ENCODE peak calls at places on chromosomes 4 and X, in four cellular contexts. One of them, this sample, is unnamed.

GRCh38 chrX:1355131-1355799 is 18.7 kb downstream of the IL3RA start:
- DNase-seq in HepG2: no peak
- DNase-seq in GM12878: no peak
- DNase-seq in K562: no peak
- DNase-seq in this sample: peak

GRCh38 chrX:129622757-129623301 is 31.9 kb downstream of the APLN start:
- DNase-seq in GM12878: no peak
- DNase-seq in HepG2: no peak
- DNase-seq in K562: no peak
- DNase-seq in this sample: peak

GRCh38 chr4:15374697-15375096 is 53.1 kb upstream of the C1QTNF7 start:
- DNase-seq in K562: no peak
- DNase-seq in GM12878: no peak
- DNase-seq in HepG2: no peak
- DNase-seq in this sample: no peak

GRCh38 chrX:80578518-80579105 is 158.4 kb downstream of the TENT5D start:
- DNase-seq in HepG2: peak
- DNase-seq in GM12878: no peak
- DNase-seq in K562: peak
- DNase-seq in this sample: no peak

GRCh38 chrX:87236836-87237235 is 280.8 kb upstream of the KLHL4 start:
- DNase-seq in K562: no peak
- DNase-seq in HepG2: no peak
- DNase-seq in GM12878: no peak
- DNase-seq in this sample: no peak

GRCh38 chr4:141462361-141462760 is 174.0 kb upstream of the IL15 start:
- DNase-seq in K562: no peak
- DNase-seq in GM12878: no peak
- DNase-seq in HepG2: no peak
- DNase-seq in this sample: no peak

GRCh38 chr4:78477276-78477675 is 74.3 kb upstream of the ANXA3 start:
- DNase-seq in HepG2: no peak
- DNase-seq in K562: no peak
- DNase-seq in GM12878: no peak
- DNase-seq in this sample: no peak

GRCh38 chr4:172851534-172851933 is 317.1 kb upstream of the GALNT7 start:
- DNase-seq in HepG2: no peak
- DNase-seq in K562: no peak
- DNase-seq in GM12878: no peak
- DNase-seq in this sample: no peak

GRCh38 chr4:6275898-6276563 is 6.4 kb downstream of the WFS1 start:
- DNase-seq in K562: no peak
- DNase-seq in HepG2: peak
- DNase-seq in GM12878: no peak
- DNase-seq in this sample: no peak

GRCh38 chr4:88138561-88138960 is 19.9 kb downstream of the ABCG2 start:
- DNase-seq in K562: no peak
- DNase-seq in GM12878: no peak
- DNase-seq in HepG2: no peak
- DNase-seq in this sample: no peak

GRCh38 chrX:112889400-112889799 is 48.8 kb upstream of the AMOT start:
- DNase-seq in K562: no peak
- DNase-seq in HepG2: no peak
- DNase-seq in GM12878: no peak
- DNase-seq in this sample: no peak

GRCh38 chr4:89704651-89705395 is 132.1 kb downstream of the SNCA start:
- DNase-seq in GM12878: no peak
- DNase-seq in K562: no peak
- DNase-seq in HepG2: no peak
- DNase-seq in this sample: no peak

DNA sequence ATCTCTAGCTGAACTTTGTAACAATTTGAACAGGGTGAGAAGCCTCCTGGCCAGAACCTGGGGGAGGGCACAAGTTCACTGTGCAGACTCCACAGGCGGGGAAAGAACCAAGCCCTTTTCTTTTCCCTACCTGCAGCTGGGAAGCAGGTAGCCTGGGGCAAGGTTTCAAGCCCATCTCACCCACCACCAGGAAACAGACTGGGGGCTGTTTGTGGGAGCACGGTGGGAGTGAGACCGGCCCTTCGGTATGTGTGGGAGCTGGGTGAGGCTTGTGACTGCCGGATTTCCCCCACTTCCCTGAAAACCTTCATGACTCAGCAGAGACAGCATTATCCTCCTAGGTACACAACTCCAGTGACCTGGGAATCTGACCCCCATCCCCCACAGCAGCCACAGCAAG is 211.7 kb downstream of the ZNF674 start:
- DNase-seq in GM12878: no peak
- DNase-seq in HepG2: no peak
- DNase-seq in K562: no peak
- DNase-seq in this sample: no peak
- TF ChIP-seq TCF7 in GM12878: no peak
- TF ChIP-seq TCF7 in HepG2: no peak
- TF ChIP-seq TCF7 in K562: no peak
- TF ChIP-seq TCF7 in this sample: no peak

GRCh38 chr4:66275381-66276060 is 605.2 kb upstream of the EPHA5 start:
- DNase-seq in HepG2: no peak
- DNase-seq in GM12878: no peak
- DNase-seq in K562: no peak
- DNase-seq in this sample: no peak
- TF ChIP-seq ATF3 in HepG2: no peak
- TF ChIP-seq ATF3 in GM12878: no peak
- TF ChIP-seq ATF3 in K562: no peak
- TF ChIP-seq ATF3 in this sample: no peak

DNA sequence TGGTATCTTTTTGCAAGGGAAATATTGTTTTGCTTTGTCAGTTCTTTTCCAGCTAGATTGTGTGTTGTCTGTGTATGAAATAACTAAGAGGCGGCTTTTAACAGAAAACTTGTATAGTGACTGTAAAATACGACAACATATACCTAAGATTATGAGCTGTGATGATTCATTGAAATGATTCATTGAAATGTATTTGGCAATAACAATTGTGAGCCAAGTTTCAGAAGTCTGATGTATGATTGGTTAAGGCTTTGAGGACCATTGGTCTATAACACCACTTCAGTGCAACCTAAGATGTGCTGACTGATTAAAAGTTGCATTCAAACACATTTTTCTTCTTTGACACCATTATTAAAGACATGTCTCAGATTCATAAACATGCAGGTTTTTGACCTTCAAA is 76.6 kb downstream of the PTPN13 start:
- DNase-seq in HepG2: no peak
- DNase-seq in K562: no peak
- DNase-seq in GM12878: no peak
- DNase-seq in this sample: no peak
- TF ChIP-seq TCF7 in HepG2: no peak
- TF ChIP-seq TCF7 in K562: no peak
- TF ChIP-seq TCF7 in GM12878: no peak
- TF ChIP-seq TCF7 in this sample: no peak

GRCh38 chr4:145154573-145154972 is 25.8 kb downstream of the OTUD4 start:
- DNase-seq in K562: no peak
- DNase-seq in HepG2: peak
- DNase-seq in GM12878: no peak
- DNase-seq in this sample: no peak
- TF ChIP-seq ATF3 in K562: no peak
- TF ChIP-seq ATF3 in HepG2: no peak
- TF ChIP-seq ATF3 in GM12878: no peak
- TF ChIP-seq ATF3 in this sample: no peak

DNA sequence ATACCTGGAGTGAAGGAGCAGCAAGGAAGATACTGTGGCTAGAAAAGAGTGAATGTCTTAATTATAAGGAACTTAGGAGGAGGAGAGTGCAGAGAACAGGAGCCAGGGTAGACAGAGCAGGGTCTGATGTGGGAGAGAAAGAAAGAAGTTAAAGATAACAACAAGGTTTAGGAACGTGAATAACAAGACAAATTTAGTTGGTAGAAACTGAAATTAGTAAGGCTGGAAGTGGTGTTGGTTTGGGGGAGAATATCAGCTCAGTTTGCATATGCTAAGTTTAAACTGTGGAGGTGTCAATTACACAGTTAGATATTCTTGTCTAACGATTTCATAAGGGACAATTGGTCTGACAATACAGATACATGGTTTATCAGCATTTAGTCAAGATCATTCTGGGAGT is 1123.7 kb upstream of the PABPC4L start:
- DNase-seq in K562: no peak
- DNase-seq in HepG2: no peak
- DNase-seq in GM12878: no peak
- DNase-seq in this sample: no peak
- TF ChIP-seq TCF7 in K562: no peak
- TF ChIP-seq TCF7 in HepG2: no peak
- TF ChIP-seq TCF7 in GM12878: no peak
- TF ChIP-seq TCF7 in this sample: no peak

DNA sequence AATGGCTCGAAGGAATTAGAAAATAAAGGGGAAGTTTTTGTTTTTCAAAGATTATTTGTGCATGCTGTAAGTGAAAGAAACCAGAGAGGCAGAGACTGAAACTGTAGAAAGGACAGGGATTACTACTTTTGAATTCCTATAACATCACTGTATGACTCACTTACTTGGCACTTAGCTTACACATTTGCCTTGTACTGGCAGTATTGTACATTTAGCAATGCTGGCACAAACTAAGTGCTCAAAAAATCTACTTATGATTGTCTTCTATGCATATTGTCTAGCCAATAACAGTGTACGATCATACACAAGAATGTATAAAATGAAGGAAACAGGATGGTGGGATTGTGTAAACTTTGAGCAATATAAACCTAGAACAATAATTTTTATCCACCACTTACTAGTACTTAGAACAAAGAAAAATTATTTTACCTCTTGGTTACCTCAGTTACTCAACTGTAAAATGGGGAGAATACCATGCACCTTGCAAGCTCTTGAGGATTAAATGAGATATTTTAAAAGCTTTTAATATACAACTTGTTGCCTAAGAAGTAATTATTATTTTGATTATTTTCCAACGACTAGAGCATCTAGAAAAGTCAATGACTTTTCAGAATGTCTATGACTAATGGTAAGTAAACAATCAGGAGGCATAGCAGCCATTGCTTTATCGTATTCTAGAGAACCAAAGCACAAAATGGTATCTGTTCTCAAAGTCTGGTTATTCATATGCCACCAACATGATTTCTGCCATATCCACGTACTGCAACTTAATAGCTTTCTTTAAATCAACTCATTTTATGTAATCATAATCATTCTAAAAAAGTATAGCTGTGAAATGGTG is 4.7 kb downstream of the FAM120C start:
- DNase-seq in HepG2: peak
- DNase-seq in GM12878: no peak
- DNase-seq in K562: no peak
- DNase-seq in this sample: no peak
- TF ChIP-seq ATF3 in HepG2: no peak
- TF ChIP-seq ATF3 in GM12878: no peak
- TF ChIP-seq ATF3 in K562: no peak
- TF ChIP-seq ATF3 in this sample: no peak

GRCh38 chr4:183441276-183441675 is 3.2 kb upstream of the CDKN2AIP start:
- DNase-seq in GM12878: no peak
- DNase-seq in HepG2: no peak
- DNase-seq in K562: no peak
- DNase-seq in this sample: no peak

GRCh38 chr4:183436417-183436816 is 8.0 kb upstream of the CDKN2AIP start:
- DNase-seq in HepG2: no peak
- DNase-seq in GM12878: no peak
- DNase-seq in K562: no peak
- DNase-seq in this sample: no peak

GRCh38 chr4:183437452-183437851 is 7.0 kb upstream of the CDKN2AIP start:
- DNase-seq in K562: no peak
- DNase-seq in HepG2: no peak
- DNase-seq in GM12878: no peak
- DNase-seq in this sample: no peak

GRCh38 chr4:183435803-183436202 is 8.6 kb upstream of the CDKN2AIP start:
- DNase-seq in HepG2: no peak
- DNase-seq in K562: no peak
- DNase-seq in GM12878: no peak
- DNase-seq in this sample: no peak

DNA sequence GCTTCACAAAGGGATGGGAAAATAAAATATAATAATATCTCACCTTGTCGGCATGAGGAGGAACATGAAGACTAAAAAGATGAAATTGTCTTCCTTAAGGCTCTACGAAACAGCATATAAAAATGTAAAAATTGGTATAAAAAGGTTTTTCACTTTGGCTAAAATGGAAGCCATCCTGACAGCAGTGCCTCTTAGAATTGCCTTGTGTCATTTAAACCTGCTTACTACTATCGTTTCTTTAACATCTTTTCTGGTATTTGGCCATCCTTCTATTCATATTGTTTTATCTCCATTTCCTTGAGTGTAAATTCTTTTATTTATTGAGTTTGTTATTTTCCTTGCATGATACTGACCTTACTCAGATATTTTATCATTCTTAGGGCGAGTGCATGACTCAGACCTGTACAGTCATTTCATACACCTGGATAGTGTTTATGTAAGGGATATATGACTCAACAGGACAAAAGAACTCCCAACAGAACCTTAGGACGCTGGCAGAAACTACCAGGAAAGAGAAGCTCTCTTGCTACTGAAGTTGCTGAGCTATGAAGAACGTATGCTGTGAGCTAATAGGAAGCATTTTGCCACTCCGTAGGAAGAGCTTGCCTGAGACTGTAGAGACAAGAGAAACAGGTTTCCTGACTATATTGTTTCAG is 5.8 kb upstream of the CDKN2AIP start:
- DNase-seq in HepG2: peak
- DNase-seq in K562: no peak
- DNase-seq in GM12878: no peak
- DNase-seq in this sample: no peak
- TF ChIP-seq TCF7 in HepG2: no peak
- TF ChIP-seq TCF7 in K562: no peak
- TF ChIP-seq TCF7 in GM12878: no peak
- TF ChIP-seq TCF7 in this sample: no peak

GRCh38 chr4:122099896-122100295 is 52.2 kb upstream of the BLTP1 start:
- DNase-seq in GM12878: no peak
- DNase-seq in HepG2: no peak
- DNase-seq in K562: no peak
- DNase-seq in this sample: no peak
- TF ChIP-seq ATF3 in GM12878: no peak
- TF ChIP-seq ATF3 in HepG2: no peak
- TF ChIP-seq ATF3 in K562: no peak
- TF ChIP-seq ATF3 in this sample: no peak

This sample was measured in WTC11.